ENCODE peak calls at places on chromosome 6, in five cellular contexts. One of them, this sample, is unnamed.

GRCh38 chr6:4778086-4778485 is 1.9 kb downstream of the CDYL start:
- DNase-seq in activated CD8-positive, alpha-beta memory T cell treated with anti-CD3 and anti-CD28 coated beads for 48 hours: no peak
- DNase-seq in mesenchymal stem cell: no peak
- DNase-seq in progenitor cell of endocrine pancreas: no peak
- DNase-seq in NB4: peak; percentile 35
- DNase-seq in this sample: no peak

GRCh38 chr6:4180653-4181255 is 45.4 kb upstream of the ECI2 start:
- DNase-seq in activated CD8-positive, alpha-beta memory T cell treated with anti-CD3 and anti-CD28 coated beads for 48 hours: no peak
- DNase-seq in mesenchymal stem cell: peak; percentile 28
- DNase-seq in progenitor cell of endocrine pancreas: no peak
- DNase-seq in NB4: peak; percentile 46
- DNase-seq in this sample: no peak

GRCh38 chr6:170088349-170088951 is 202.4 kb downstream of the DLL1 start:
- DNase-seq in activated CD8-positive, alpha-beta memory T cell treated with anti-CD3 and anti-CD28 coated beads for 48 hours: no peak
- DNase-seq in mesenchymal stem cell: no peak
- DNase-seq in progenitor cell of endocrine pancreas: no peak
- DNase-seq in NB4: peak; percentile 90
- DNase-seq in this sample: no peak

GRCh38 chr6:32393660-32394420 is 13.1 kb downstream of the BTNL2 start:
- DNase-seq in activated CD8-positive, alpha-beta memory T cell treated with anti-CD3 and anti-CD28 coated beads for 48 hours: no peak
- DNase-seq in mesenchymal stem cell: peak; percentile 29
- DNase-seq in progenitor cell of endocrine pancreas: no peak
- DNase-seq in NB4: no peak
- DNase-seq in this sample: no peak

GRCh38 chr6:161486326-161486725 is 212.5 kb upstream of the AGPAT4 start:
- DNase-seq in activated CD8-positive, alpha-beta memory T cell treated with anti-CD3 and anti-CD28 coated beads for 48 hours: no peak
- DNase-seq in mesenchymal stem cell: peak; percentile 3
- DNase-seq in progenitor cell of endocrine pancreas: no peak
- DNase-seq in NB4: no peak
- DNase-seq in this sample: no peak

GRCh38 chr6:157954150-157955117 is 27.2 kb upstream of the SYNJ2 start:
- DNase-seq in activated CD8-positive, alpha-beta memory T cell treated with anti-CD3 and anti-CD28 coated beads for 48 hours: no peak
- DNase-seq in mesenchymal stem cell: no peak
- DNase-seq in progenitor cell of endocrine pancreas: peak; percentile 56
- DNase-seq in NB4: peak; percentile 51
- DNase-seq in this sample: no peak

GRCh38 chr6:109465772-109466171 is 10.2 kb upstream of the MICAL1 start:
- DNase-seq in activated CD8-positive, alpha-beta memory T cell treated with anti-CD3 and anti-CD28 coated beads for 48 hours: no peak
- DNase-seq in mesenchymal stem cell: no peak
- DNase-seq in progenitor cell of endocrine pancreas: no peak
- DNase-seq in NB4: no peak
- DNase-seq in this sample: no peak

GRCh38 chr6:89970609-89971337 is 76.5 kb downstream of the GJA10 start:
- DNase-seq in activated CD8-positive, alpha-beta memory T cell treated with anti-CD3 and anti-CD28 coated beads for 48 hours: no peak
- DNase-seq in mesenchymal stem cell: peak; percentile 67
- DNase-seq in progenitor cell of endocrine pancreas: peak; percentile 19
- DNase-seq in NB4: peak; percentile 59
- DNase-seq in this sample: peak; percentile 56

GRCh38 chr6:89297695-89298351 is 17.3 kb downstream of the GABRR2 start:
- DNase-seq in activated CD8-positive, alpha-beta memory T cell treated with anti-CD3 and anti-CD28 coated beads for 48 hours: no peak
- DNase-seq in mesenchymal stem cell: peak; percentile 89
- DNase-seq in progenitor cell of endocrine pancreas: no peak
- DNase-seq in NB4: peak; percentile 93
- DNase-seq in this sample: no peak

GRCh38 chr6:57048577-57048976 is 2.1 kb downstream of the KIAA1586 start:
- DNase-seq in activated CD8-positive, alpha-beta memory T cell treated with anti-CD3 and anti-CD28 coated beads for 48 hours: no peak
- DNase-seq in mesenchymal stem cell: peak; percentile 12
- DNase-seq in progenitor cell of endocrine pancreas: no peak
- DNase-seq in NB4: no peak
- DNase-seq in this sample: no peak

This sample was measured in frontal cortex.